ENCODE peak calls at places on chromosomes 1 and 21, in four cellular contexts. T is stomach, G is SJSA1, N is fibroblast of the aortic adventitia. V is an unnamed sample.

GRCh38 chr1:203537806-203538464 is 44.0 kb downstream of the OPTC start:
- DNase-seq in G (no peak), N (peak; percentile 87), T (peak; percentile 89), V (peak; percentile 46)

GRCh38 chr1:59180715-59181114 is 116.2 kb upstream of the FGGY start:
- DNase-seq in T (no peak), N (peak; percentile 33), G (no peak), V (no peak)

GRCh38 chr1:36160949-36161485 is 5.1 kb downstream of the MAP7D1 start:
- DNase-seq in G (peak; percentile 86), N (peak; percentile 60), T (peak; percentile 60), V (no peak)

GRCh38 chr1:238582816-238583215 is 692.1 kb upstream of the ZP4 start:
- DNase-seq in G (no peak), T (no peak), N (no peak), V (no peak)

GRCh38 chr1:6097117-6097595 is 51.5 kb downstream of the KCNAB2 start:
- DNase-seq in T (no peak), G (no peak), N (no peak), V (no peak)

GRCh38 chr1:1598051-1598719 is 1.8 kb downstream of the FNDC10 start:
- DNase-seq in G (no peak), T (no peak), N (no peak), V (no peak)

GRCh38 chr1:8004803-8005573 is 21.1 kb downstream of the ERRFI1 start:
- DNase-seq in G (peak; percentile 85), T (peak; percentile 66), N (peak; percentile 100), V (peak; percentile 67)

GRCh38 chr1:149963358-149963757 is 26.7 kb upstream of the MTMR11 start:
- DNase-seq in N (no peak), G (no peak), T (no peak), V (no peak)

GRCh38 chr1:229835226-229835625 is 209.2 kb downstream of the URB2 start:
- DNase-seq in T (no peak), G (no peak), N (no peak), V (no peak)

GRCh38 chr1:184595609-184596008 is 159.0 kb downstream of the EDEM3 start:
- DNase-seq in T (no peak), G (no peak), N (peak; percentile 66), V (no peak)

GRCh38 chr1:243513726-243514491 is 258.1 kb downstream of the SDCCAG8 start:
- DNase-seq in N (peak; percentile 48), G (no peak), T (no peak), V (no peak)

GRCh38 chr1:193109619-193110018 is 4.4 kb upstream of the GLRX2 start:
- DNase-seq in G (no peak), T (no peak), N (no peak), V (peak; percentile 27)

GRCh38 chr1:234276389-234276788 is 96.9 kb upstream of the COA6 start:
- DNase-seq in G (no peak), T (no peak), N (no peak), V (no peak)

GRCh38 chr1:53070621-53071020 is 8.6 kb downstream of the PODN start:
- DNase-seq in T (no peak), N (no peak), G (peak; percentile 36), V (no peak)

GRCh38 chr1:43885311-43885801 is 48.2 kb upstream of the ARTN start:
- DNase-seq in T (no peak), G (no peak), N (no peak), V (no peak)

GRCh38 chr21:36065497-36066036 is 4.3 kb upstream of the CBR1 start:
- DNase-seq in N (peak; percentile 77), G (no peak), T (no peak), V (peak; percentile 85)

GRCh38 chr1:193462629-193463320 is 276.4 kb upstream of the B3GALT2 start:
- DNase-seq in T (no peak), N (peak; percentile 70), G (no peak), V (peak; percentile 14)

GRCh38 chr1:24324903-24325302 is 5.7 kb downstream of the GRHL3 start:
- DNase-seq in N (no peak), T (no peak), G (no peak), V (no peak)

GRCh38 chr1:46380508-46380907 is 13.6 kb upstream of the FAAH start:
- DNase-seq in G (no peak), T (no peak), N (no peak), V (no peak)

GRCh38 chr1:174161813-174162212 is 2.5 kb downstream of the RABGAP1L start:
- DNase-seq in G (no peak), N (no peak), T (no peak), V (no peak)

GRCh38 chr1:152179566-152179965 is 20.5 kb upstream of the RPTN start:
- DNase-seq in N (no peak), T (no peak), G (no peak), V (no peak)

GRCh38 chr1:205025239-205025638 is 17.8 kb upstream of the CNTN2 start:
- DNase-seq in N (no peak), T (no peak), G (no peak), V (no peak)

GRCh38 chr1:213122514-213122929 is 71.5 kb downstream of the RPS6KC1 start:
- DNase-seq in N (peak; percentile 82), G (no peak), T (no peak), V (peak; percentile 52)

GRCh38 chr1:66490817-66491216 is 43.1 kb upstream of the SGIP1 start:
- DNase-seq in T (no peak), N (peak; percentile 55), G (no peak), V (no peak)

GRCh38 chr1:196433000-196433399 is 175.2 kb downstream of the KCNT2 start:
- DNase-seq in G (no peak), T (no peak), N (peak; percentile 21), V (no peak)

GRCh38 chr1:49765034-49765433 is 258.7 kb downstream of the AGBL4 start:
- DNase-seq in N (no peak), G (no peak), T (no peak), V (no peak)

GRCh38 chr1:173302890-173303829 is 96.0 kb upstream of the TNFSF4 start:
- DNase-seq in G (no peak), N (no peak), T (no peak), V (no peak)

GRCh38 chr1:119676571-119677206 is 28.6 kb upstream of the ZNF697 start:
- DNase-seq in N (peak; percentile 73), G (no peak), T (no peak), V (no peak)

GRCh38 chr1:246034630-246035029 is 472.4 kb downstream of the SMYD3 start:
- DNase-seq in G (no peak), T (no peak), N (no peak), V (no peak)

GRCh38 chr1:98053471-98054366 is 132.9 kb upstream of the DPYD start:
- DNase-seq in G (peak; percentile 69), N (peak; percentile 68), T (peak; percentile 55), V (peak; percentile 55)
- H3K4me3 ChIP-seq in G (peak overlapping the region; percentile 39), N (peak overlapping the region; percentile 44), T (peak overlapping the region; percentile 68), V (peak overlapping the region; percentile 21)

DNA sequence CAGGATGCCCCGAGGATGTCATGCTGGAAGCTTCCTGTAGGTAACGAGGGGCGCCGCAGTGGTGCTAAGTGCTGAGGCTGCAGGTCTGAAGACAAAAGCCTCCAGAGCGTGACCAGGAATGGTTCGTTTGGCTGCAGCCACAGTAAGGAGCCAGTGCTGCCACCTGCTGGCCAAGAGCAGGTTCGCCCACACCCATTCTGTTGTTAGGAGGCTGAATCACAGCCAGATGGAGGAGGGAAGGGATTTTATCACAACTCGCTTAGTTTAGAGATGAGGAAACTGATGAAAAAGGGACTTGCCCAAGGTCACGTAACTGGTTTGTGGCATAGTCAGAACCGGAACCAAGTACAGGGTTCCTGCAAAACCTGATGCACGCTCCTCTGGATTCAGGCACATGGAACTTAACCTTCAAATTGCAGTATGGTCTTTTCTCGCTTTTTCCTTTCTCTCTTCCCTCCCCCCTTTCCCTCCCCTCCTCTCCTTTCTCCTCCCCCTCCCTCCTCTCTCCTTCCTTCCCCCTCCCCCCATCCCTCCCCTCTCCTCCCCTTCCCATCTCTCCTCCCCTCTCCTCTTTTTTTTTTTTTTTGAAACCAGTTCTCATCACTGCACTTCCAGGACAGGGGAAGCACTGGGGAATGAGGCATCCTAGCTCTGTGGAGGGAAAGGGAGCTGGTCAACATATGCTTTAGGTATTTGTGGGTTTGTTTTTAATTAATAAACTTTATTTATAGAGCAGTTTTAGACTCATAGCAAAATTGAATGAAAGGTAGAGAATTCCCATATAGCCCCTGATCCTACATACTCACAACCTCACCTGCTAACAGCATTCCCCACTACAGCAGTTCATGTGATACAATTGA is 81.8 kb downstream of the MPZL1 start:
- DNase-seq in N (peak; percentile 96), T (peak; percentile 96), G (peak; percentile 93), V (peak; percentile 88)
- H3K4me3 ChIP-seq in N (no peak overlapping the region), T (no peak overlapping the region), G (no peak overlapping the region), V (no peak overlapping the region)

GRCh38 chr1:226882187-226882586 is 11.8 kb downstream of the PSEN2 start:
- DNase-seq in N (peak; percentile 14), T (no peak), G (no peak), V (peak; percentile 30)
- H3K4me3 ChIP-seq in N (no peak overlapping the region), T (no peak overlapping the region), G (no peak overlapping the region), V (no peak overlapping the region)

GRCh38 chr1:3066250-3066711 is 2.7 kb upstream of the PRDM16 start:
- DNase-seq in G (no peak), N (no peak), T (peak; percentile 81), V (peak; percentile 76)

GRCh38 chr1:3067671-3068399 is 1.2 kb upstream of the PRDM16 start:
- DNase-seq in G (no peak), N (no peak), T (no peak), V (peak; percentile 35)

GRCh38 chr1:3065797-3066196 is 3.2 kb upstream of the PRDM16 start:
- DNase-seq in N (no peak), T (no peak), G (no peak), V (no peak)

GRCh38 chr1:3067301-3067670 is 1.7 kb upstream of the PRDM16 start:
- DNase-seq in T (no peak), N (no peak), G (no peak), V (peak; percentile 33)

DNA sequence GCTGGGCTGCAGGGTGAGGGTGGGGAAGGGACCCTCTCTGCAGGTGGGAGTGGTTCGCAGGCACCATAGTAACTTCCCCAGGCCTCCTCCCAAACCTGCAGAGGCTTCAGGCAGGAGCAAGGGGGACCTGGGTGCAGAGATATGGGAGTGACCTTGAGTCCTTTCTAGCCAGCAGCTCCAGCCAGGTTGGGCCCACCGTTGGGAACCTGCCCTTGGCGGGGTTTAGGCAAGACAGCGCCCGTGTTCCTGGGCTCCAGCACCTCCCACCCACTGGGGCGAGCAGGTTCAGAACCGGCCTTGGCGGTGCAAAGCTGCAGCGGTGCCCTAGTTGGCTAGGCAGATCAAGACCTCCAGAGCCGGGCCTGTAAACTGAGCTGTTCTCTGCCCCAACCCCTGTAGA is 2.2 kb upstream of the PRDM16 start:
- DNase-seq in G (no peak), N (no peak), T (no peak), V (peak; percentile 9)
- H3K4me3 ChIP-seq in G (no peak overlapping the region), N (no peak overlapping the region), T (peak overlapping the region; percentile 93), V (peak overlapping the region; percentile 63)

GRCh38 chr1:9317072-9317471 is 24.4 kb downstream of the SPSB1 start:
- DNase-seq in T (no peak), N (no peak), G (no peak), V (no peak)
- H3K4me3 ChIP-seq in T (no peak overlapping the region), N (no peak overlapping the region), G (no peak overlapping the region), V (no peak overlapping the region)

DNA sequence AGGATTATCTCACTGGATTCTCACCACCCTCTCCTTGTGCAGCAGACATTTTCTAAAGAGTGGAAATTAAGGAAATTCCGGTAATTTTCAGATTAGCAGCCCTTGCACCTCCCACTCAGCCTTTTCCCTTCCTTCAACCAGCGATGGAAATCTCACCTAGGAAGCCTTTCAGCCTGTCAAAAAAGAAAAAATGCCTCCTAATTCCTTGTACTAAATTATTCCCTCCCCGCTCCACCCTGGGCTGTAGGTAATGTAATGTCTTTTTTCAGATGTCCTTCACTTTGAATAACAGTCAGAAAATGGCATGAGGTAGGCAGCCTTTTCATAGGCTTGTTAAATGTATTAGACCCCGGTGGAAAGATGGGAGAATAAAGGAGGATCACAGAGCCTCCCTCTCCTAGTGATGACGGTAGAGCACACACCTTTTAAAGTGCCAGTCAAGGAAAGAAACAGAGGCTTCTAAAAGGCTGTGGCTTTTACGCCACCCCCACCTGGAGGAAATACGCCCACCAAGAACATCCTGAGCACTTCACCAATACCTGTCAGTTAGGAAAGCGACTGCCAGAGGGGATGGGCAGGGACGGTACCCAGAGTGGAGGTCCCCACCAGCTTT is 62.8 kb upstream of the NEK2 start:
- DNase-seq in G (no peak), N (no peak), T (no peak), V (no peak)
- H3K4me3 ChIP-seq in G (no peak overlapping the region), N (no peak overlapping the region), T (no peak overlapping the region), V (no peak overlapping the region)